ENCODE peak calls at places on chromosomes 11 and 22, in nine cellular contexts. S is Peyer's patch; K is left lung; A is cardiac muscle cell; Z is fibroblast of mammary gland; R is left ventricle myocardium inferior; X is kidney; D is progenitor cell of endocrine pancreas; J is CD4-positive, alpha-beta T cell. P is an unnamed sample.

GRCh38 chr11:76686261-76687079 is 15.9 kb upstream of the LRRC32 start:
- DNase-seq in S (no peak), K (no peak), A (no peak), Z (no peak), R (no peak), X (no peak), D (no peak), J (no peak), P (no peak)

GRCh38 chr11:75855191-75855590 is 40.2 kb downstream of the UVRAG start:
- DNase-seq in S (no peak), K (no peak), A (no peak), Z (no peak), R (no peak), X (no peak), D (no peak), J (no peak), P (no peak)

GRCh38 chr11:97965849-97966646 is 1054.7 kb upstream of the CNTN5 start:
- DNase-seq in S (no peak), K (no peak), A (no peak), Z (peak), R (no peak), X (no peak), D (no peak), J (no peak), P (no peak)

GRCh38 chr11:61333638-61334433 is 808 bp downstream of the TKFC start:
- DNase-seq in S (no peak), K (peak), A (no peak), Z (no peak), R (no peak), X (no peak), D (no peak), J (no peak), P (no peak)

GRCh38 chr22:48856308-48856615 is 971.4 kb downstream of the BRD1 start:
- DNase-seq in S (no peak), K (no peak), A (no peak), Z (no peak), R (no peak), X (no peak), D (no peak), J (no peak), P (no peak)

GRCh38 chr11:124535552-124536232 is 7.8 kb downstream of the OR8B12 start:
- DNase-seq in S (no peak), K (no peak), A (no peak), Z (peak), R (no peak), X (no peak), D (no peak), J (no peak), P (no peak)

GRCh38 chr11:103326070-103326794 is 217.0 kb downstream of the DYNC2H1 start:
- DNase-seq in S (no peak), K (no peak), A (peak), Z (peak), R (no peak), X (peak), D (no peak), J (no peak), P (no peak)

GRCh38 chr22:48576333-48577013 is 1251.2 kb downstream of the BRD1 start:
- DNase-seq in S (no peak), K (no peak), A (peak), Z (no peak), R (no peak), X (peak), D (peak), J (no peak), P (no peak)

GRCh38 chr22:29517215-29517908 is 36.2 kb downstream of the THOC5 start:
- DNase-seq in S (no peak), K (no peak), A (no peak), Z (no peak), R (peak), X (no peak), D (no peak), J (no peak), P (no peak)

GRCh38 chr11:29780756-29781155 is 236.1 kb downstream of the KCNA4 start:
- DNase-seq in S (no peak), K (no peak), A (no peak), Z (no peak), R (peak), X (peak), D (no peak), J (no peak), P (no peak)

GRCh38 chr11:46366661-46367161 is 14.8 kb upstream of the MDK start:
- DNase-seq in S (no peak), K (no peak), A (no peak), Z (no peak), R (no peak), X (peak), D (no peak), J (no peak), P (no peak)

GRCh38 chr11:12232160-12232559 is 121.8 kb downstream of the MICAL2 start:
- DNase-seq in S (no peak), K (no peak), A (no peak), Z (peak), R (no peak), X (no peak), D (no peak), J (no peak), P (no peak)

GRCh38 chr11:74018331-74019005 is 9.6 kb upstream of the UCP3 start:
- DNase-seq in S (peak), K (peak), A (peak), Z (peak), R (peak), X (peak), D (no peak), J (no peak), P (peak)

GRCh38 chr11:96426356-96427103 is 36.7 kb downstream of the JRKL start:
- DNase-seq in S (no peak), K (no peak), A (peak), Z (peak), R (no peak), X (no peak), D (no peak), J (no peak), P (no peak)

GRCh38 chr22:29706991-29707390 is 12.8 kb upstream of the CABP7 start:
- DNase-seq in S (no peak), K (no peak), A (no peak), Z (no peak), R (no peak), X (no peak), D (no peak), J (no peak), P (no peak)

GRCh38 chr11:109960831-109961230 is 132.4 kb upstream of the ZC3H12C start:
- DNase-seq in S (peak), K (peak), A (no peak), Z (peak), R (peak), X (peak), D (no peak), J (no peak), P (no peak)

GRCh38 chr11:109957601-109958000 is 135.6 kb upstream of the ZC3H12C start:
- DNase-seq in S (no peak), K (no peak), A (no peak), Z (no peak), R (no peak), X (no peak), D (no peak), J (no peak), P (no peak)

GRCh38 chr11:109964487-109964886 is 128.7 kb upstream of the ZC3H12C start:
- DNase-seq in S (no peak), K (no peak), A (no peak), Z (no peak), R (no peak), X (no peak), D (no peak), J (no peak), P (no peak)

GRCh38 chr11:109963101-109963500 is 130.1 kb upstream of the ZC3H12C start:
- DNase-seq in S (no peak), K (no peak), A (no peak), Z (no peak), R (no peak), X (no peak), D (no peak), J (no peak), P (no peak)

GRCh38 chr11:109961261-109961660 is 131.9 kb upstream of the ZC3H12C start:
- DNase-seq in S (no peak), K (no peak), A (no peak), Z (no peak), R (no peak), X (no peak), D (no peak), J (no peak), P (no peak)
- TF ChIP-seq CTCF in S (no peak), K (no peak), A (no peak), Z (no peak), R (no peak), X (no peak), D (no peak), J (no peak), P (no peak)

GRCh38 chr11:72305077-72305476 is 61.1 kb upstream of the PHOX2A start:
- DNase-seq in S (no peak), K (no peak), A (no peak), Z (no peak), R (no peak), X (no peak), D (no peak), J (no peak), P (no peak)
- TF ChIP-seq CTCF in S (no peak), K (no peak), A (no peak), Z (no peak), R (no peak), X (no peak), D (no peak), J (no peak), P (no peak)

GRCh38 chr22:39233736-39234120 is 11.1 kb downstream of the PDGFB start:
- DNase-seq in S (no peak), K (no peak), A (peak), Z (no peak), R (peak), X (peak), D (no peak), J (no peak), P (no peak)

GRCh38 chr22:39232246-39232645 is 12.5 kb downstream of the PDGFB start:
- DNase-seq in S (no peak), K (no peak), A (no peak), Z (no peak), R (no peak), X (no peak), D (no peak), J (no peak), P (no peak)

GRCh38 chr22:39234867-39235687 is 9.7 kb downstream of the PDGFB start:
- DNase-seq in S (no peak), K (peak), A (no peak), Z (no peak), R (peak), X (peak), D (no peak), J (no peak), P (no peak)

GRCh38 chr22:39232806-39233735 is 11.7 kb downstream of the PDGFB start:
- DNase-seq in S (no peak), K (no peak), A (no peak), Z (no peak), R (no peak), X (peak), D (no peak), J (no peak), P (no peak)

DNA sequence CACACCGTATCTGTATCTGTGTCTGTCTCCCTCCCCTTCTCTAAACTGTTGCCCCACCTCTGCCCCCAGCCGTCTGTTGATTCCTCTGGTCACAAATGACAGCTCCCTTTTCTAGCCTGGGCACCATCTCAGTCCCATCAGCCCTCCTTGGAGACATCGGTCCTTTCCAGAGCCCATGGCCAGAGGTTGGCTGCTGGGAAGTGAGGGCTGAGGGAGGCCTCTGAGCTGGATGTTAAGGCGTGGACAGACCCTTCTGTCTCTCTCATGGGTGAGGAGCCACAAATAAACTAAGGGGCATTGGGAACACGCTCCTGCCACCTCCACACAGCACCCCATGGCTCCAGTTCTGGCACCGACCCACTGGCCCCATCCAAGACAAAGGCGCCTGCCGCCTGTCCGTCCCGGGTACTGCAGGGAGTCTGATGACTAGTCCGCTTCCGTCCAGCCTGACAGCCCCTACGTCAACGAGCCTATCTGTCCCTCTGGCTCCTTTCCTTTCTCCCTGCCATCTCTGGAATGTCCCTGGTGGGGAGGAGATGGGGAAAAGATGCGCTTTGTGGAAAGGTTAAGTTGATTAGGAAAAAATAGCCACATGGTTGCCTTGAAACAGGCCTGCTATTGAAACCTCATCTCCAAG is 10.5 kb downstream of the PDGFB start:
- DNase-seq in S (no peak), K (no peak), A (no peak), Z (no peak), R (peak), X (peak), D (no peak), J (no peak), P (no peak)
- TF ChIP-seq CTCF in S (no peak), K (no peak), A (no peak), Z (no peak), R (peak), X (no peak), D (no peak), J (no peak), P (peak)

GRCh38 chr11:92386577-92386976 is 162.0 kb downstream of the FAT3 start:
- DNase-seq in S (no peak), K (no peak), A (no peak), Z (no peak), R (no peak), X (no peak), D (no peak), J (no peak), P (no peak)

GRCh38 chr11:92390783-92391182 is 166.2 kb downstream of the FAT3 start:
- DNase-seq in S (no peak), K (no peak), A (no peak), Z (no peak), R (no peak), X (no peak), D (no peak), J (no peak), P (no peak)

GRCh38 chr11:92387882-92388281 is 163.3 kb downstream of the FAT3 start:
- DNase-seq in S (no peak), K (no peak), A (no peak), Z (no peak), R (no peak), X (no peak), D (no peak), J (no peak), P (no peak)

GRCh38 chr11:92391866-92392265 is 167.2 kb downstream of the FAT3 start:
- DNase-seq in S (no peak), K (no peak), A (no peak), Z (peak), R (no peak), X (no peak), D (no peak), J (no peak), P (no peak)

GRCh38 chr11:92388380-92388779 is 163.8 kb downstream of the FAT3 start:
- DNase-seq in S (no peak), K (no peak), A (no peak), Z (no peak), R (no peak), X (no peak), D (no peak), J (no peak), P (no peak)
- TF ChIP-seq CTCF in S (no peak), K (no peak), A (no peak), Z (peak), R (no peak), X (no peak), D (peak), J (no peak), P (no peak)

DNA sequence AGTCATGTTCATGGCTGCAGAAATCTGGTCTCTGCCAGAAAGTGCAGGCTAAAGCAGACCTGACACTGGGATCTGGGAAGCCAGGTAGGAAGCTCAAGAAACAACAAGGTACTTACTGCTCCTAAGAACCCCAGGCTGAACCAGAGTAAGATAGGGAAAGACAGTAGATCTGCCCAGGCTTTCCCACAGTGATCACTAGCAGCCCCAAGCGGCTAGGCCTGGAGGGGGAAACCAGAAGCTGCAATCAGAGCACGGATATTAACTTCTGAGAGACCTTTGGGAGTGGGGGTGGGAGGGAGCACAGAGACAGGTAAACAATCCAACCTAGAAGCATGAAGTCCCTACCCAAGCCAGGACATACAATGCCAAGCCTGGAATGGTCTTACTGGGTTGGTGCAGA is 135.2 kb upstream of the C11orf58 start:
- DNase-seq in S (no peak), K (no peak), A (no peak), Z (no peak), R (no peak), X (no peak), D (no peak), J (no peak), P (no peak)
- TF ChIP-seq CTCF in S (peak), K (no peak), A (no peak), Z (no peak), R (peak), X (peak), D (no peak), J (no peak), P (no peak)

GRCh38 chr11:7548659-7549283 is 35.0 kb downstream of the PPFIBP2 start:
- DNase-seq in S (peak), K (no peak), A (peak), Z (no peak), R (no peak), X (no peak), D (peak), J (no peak), P (no peak)
- TF ChIP-seq CTCF in S (peak), K (no peak), A (no peak), Z (no peak), R (peak), X (peak), D (peak), J (peak), P (no peak)

GRCh38 chr11:6298605-6299004 is 21.7 kb downstream of the CAVIN3 start:
- DNase-seq in S (no peak), K (no peak), A (peak), Z (peak), R (peak), X (no peak), D (peak), J (no peak), P (peak)
- TF ChIP-seq CTCF in S (peak), K (peak), A (peak), Z (peak), R (peak), X (peak), D (peak), J (no peak), P (peak)

DNA sequence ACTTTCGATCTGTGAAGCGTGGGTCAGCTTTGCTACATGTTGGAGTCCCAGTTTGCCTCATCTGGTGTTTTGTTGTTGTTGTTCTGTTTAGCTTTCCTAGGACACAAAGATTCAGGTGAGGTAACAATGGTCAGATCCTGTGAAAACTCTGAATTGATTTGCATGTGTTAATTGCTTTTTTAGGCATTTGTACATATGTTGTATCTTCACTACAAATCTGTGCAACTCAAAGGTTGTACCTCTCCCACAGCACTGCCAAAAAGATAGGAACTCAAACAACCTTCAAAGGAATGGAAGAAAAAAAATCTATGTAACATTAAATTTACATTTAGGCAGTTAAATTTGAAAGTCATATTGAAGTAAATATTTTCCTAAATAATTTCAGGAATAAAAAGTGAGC is 518.5 kb upstream of the TENM4 start:
- DNase-seq in S (no peak), K (no peak), A (no peak), Z (no peak), R (no peak), X (no peak), D (no peak), J (no peak), P (no peak)
- TF ChIP-seq CTCF in S (no peak), K (no peak), A (no peak), Z (no peak), R (no peak), X (no peak), D (no peak), J (no peak), P (no peak)

P was measured in CD14-positive monocyte.